ENCODE peak calls at places on chromosomes 16 and 17, in seven cellular contexts. S, U, W, H, E, Z and C are unnamed samples.

GRCh38 chr17:36149296-36149820 is 27.1 kb downstream of the TBC1D3B start:
- DNase-seq in S (peak), Z (peak), H (peak), W (no peak), E (no peak), U (no peak), C (peak)

GRCh38 chr16:83903739-83904138 is 4.8 kb downstream of the MLYCD start:
- DNase-seq in W (no peak), Z (no peak), S (no peak), U (no peak), E (no peak), H (no peak), C (no peak)

GRCh38 chr16:57969451-57970123 is 1.3 kb downstream of the CNGB1 start:
- DNase-seq in H (no peak), E (no peak), S (no peak), W (no peak), U (no peak), Z (no peak), C (no peak)

GRCh38 chr17:79747508-79748295 is 17.0 kb downstream of the ENPP7 start:
- DNase-seq in S (no peak), W (no peak), U (no peak), Z (no peak), E (no peak), H (no peak), C (no peak)

GRCh38 chr17:17732892-17733670 is 51.8 kb downstream of the RAI1 start:
- DNase-seq in S (no peak), W (no peak), E (no peak), Z (peak), U (no peak), H (no peak), C (no peak)

GRCh38 chr16:70638814-70639792 is 7.3 kb upstream of the IL34 start:
- DNase-seq in H (no peak), U (no peak), Z (no peak), W (no peak), S (no peak), E (no peak), C (no peak)

GRCh38 chr16:9135797-9136196 is 44.4 kb downstream of the HAPSTR1 start:
- DNase-seq in W (peak), H (peak), S (no peak), Z (peak), U (no peak), E (no peak), C (no peak)

GRCh38 chr16:80174416-80174815 is 366.4 kb upstream of the DYNLRB2 start:
- DNase-seq in E (no peak), Z (peak), H (no peak), W (no peak), U (no peak), S (no peak), C (no peak)

GRCh38 chr17:14464741-14465140 is 163.9 kb downstream of the HS3ST3B1 start:
- DNase-seq in U (no peak), W (no peak), H (no peak), E (no peak), S (no peak), Z (no peak), C (no peak)

GRCh38 chr16:54462151-54462651 is 175.6 kb upstream of the IRX3 start:
- DNase-seq in E (no peak), W (no peak), U (no peak), Z (no peak), S (no peak), H (no peak), C (no peak)

GRCh38 chr17:70184770-70185169 is 15.4 kb downstream of the KCNJ2 start:
- DNase-seq in Z (no peak), E (no peak), W (no peak), S (no peak), H (no peak), U (no peak), C (no peak)

GRCh38 chr17:72004476-72005331 is 116.1 kb upstream of the SOX9 start:
- DNase-seq in E (no peak), U (no peak), Z (peak), W (no peak), S (no peak), H (no peak), C (no peak)

GRCh38 chr17:30506423-30506822 is 29.2 kb downstream of the GOSR1 start:
- DNase-seq in H (no peak), U (no peak), E (no peak), W (no peak), Z (no peak), S (no peak), C (no peak)

GRCh38 chr17:6797718-6798351 is 21.8 kb downstream of the FBXO39 start:
- DNase-seq in E (no peak), Z (no peak), U (no peak), W (no peak), H (no peak), S (no peak), C (no peak)

GRCh38 chr17:80854220-80854619 is 137.4 kb upstream of the CHMP6 start:
- DNase-seq in Z (no peak), S (no peak), W (no peak), U (no peak), E (no peak), H (no peak), C (no peak)

GRCh38 chr16:50311134-50311528 is 44.8 kb downstream of the ADCY7 start:
- DNase-seq in E (no peak), Z (no peak), W (no peak), U (no peak), H (peak), S (no peak), C (no peak)

GRCh38 chr17:17993366-17993765 is 20.7 kb downstream of the DRC3 start:
- DNase-seq in H (no peak), U (no peak), Z (no peak), S (no peak), E (no peak), W (no peak), C (no peak)

GRCh38 chr16:27721548-27722265 is 171.8 kb downstream of the KATNIP start:
- DNase-seq in E (no peak), S (no peak), U (no peak), H (peak), W (no peak), Z (no peak), C (peak)